ENCODE peak calls at places on chromosomes 7 and 10, in four cellular contexts. One of them, this sample, is unnamed.

GRCh38 chr7:116316838-116317612 is 106.7 kb downstream of the TES start:
- DNase-seq in HS-5: peak
- DNase-seq in stimulated activated CD4-positive, alpha-beta T cell treated with anti-CD3 and anti-CD28 coated beads, Interleukin-2, amount 100 ng/mL, for 48 hours: peak
- DNase-seq in frontal cortex: peak
- DNase-seq in this sample: no peak

GRCh38 chr10:71752391-71753090 is 20.8 kb downstream of the VSIR start:
- DNase-seq in frontal cortex: no peak
- DNase-seq in stimulated activated CD4-positive, alpha-beta T cell treated with anti-CD3 and anti-CD28 coated beads, Interleukin-2, amount 100 ng/mL, for 48 hours: no peak
- DNase-seq in HS-5: no peak
- DNase-seq in this sample: no peak

GRCh38 chr7:23470290-23471089 is at the start of gene IGF2BP3:
- DNase-seq in HS-5: peak
- DNase-seq in frontal cortex: no peak
- DNase-seq in stimulated activated CD4-positive, alpha-beta T cell treated with anti-CD3 and anti-CD28 coated beads, Interleukin-2, amount 100 ng/mL, for 48 hours: no peak
- DNase-seq in this sample: peak

GRCh38 chr10:667096-667495 is 22.4 kb downstream of the DIP2C start:
- DNase-seq in HS-5: no peak
- DNase-seq in stimulated activated CD4-positive, alpha-beta T cell treated with anti-CD3 and anti-CD28 coated beads, Interleukin-2, amount 100 ng/mL, for 48 hours: no peak
- DNase-seq in frontal cortex: no peak
- DNase-seq in this sample: no peak

GRCh38 chr10:3034611-3035010 is 32.7 kb upstream of the PFKP start:
- DNase-seq in frontal cortex: no peak
- DNase-seq in stimulated activated CD4-positive, alpha-beta T cell treated with anti-CD3 and anti-CD28 coated beads, Interleukin-2, amount 100 ng/mL, for 48 hours: no peak
- DNase-seq in HS-5: no peak
- DNase-seq in this sample: no peak

GRCh38 chr7:122470859-122471258 is 166.3 kb upstream of the FEZF1 start:
- DNase-seq in stimulated activated CD4-positive, alpha-beta T cell treated with anti-CD3 and anti-CD28 coated beads, Interleukin-2, amount 100 ng/mL, for 48 hours: no peak
- DNase-seq in HS-5: no peak
- DNase-seq in frontal cortex: no peak
- DNase-seq in this sample: no peak

GRCh38 chr7:105438847-105439173 is 50.1 kb upstream of the SRPK2 start:
- DNase-seq in HS-5: no peak
- DNase-seq in stimulated activated CD4-positive, alpha-beta T cell treated with anti-CD3 and anti-CD28 coated beads, Interleukin-2, amount 100 ng/mL, for 48 hours: no peak
- DNase-seq in frontal cortex: no peak
- DNase-seq in this sample: no peak

GRCh38 chr10:88004451-88004850 is 141.0 kb downstream of the PTEN start:
- DNase-seq in stimulated activated CD4-positive, alpha-beta T cell treated with anti-CD3 and anti-CD28 coated beads, Interleukin-2, amount 100 ng/mL, for 48 hours: no peak
- DNase-seq in frontal cortex: no peak
- DNase-seq in HS-5: peak
- DNase-seq in this sample: no peak

GRCh38 chr7:139355320-139355719 is 4.4 kb upstream of the LUC7L2 start:
- DNase-seq in stimulated activated CD4-positive, alpha-beta T cell treated with anti-CD3 and anti-CD28 coated beads, Interleukin-2, amount 100 ng/mL, for 48 hours: no peak
- DNase-seq in HS-5: no peak
- DNase-seq in frontal cortex: no peak
- DNase-seq in this sample: no peak

GRCh38 chr10:75470901-75471300 is 39.5 kb downstream of the LRMDA start:
- DNase-seq in frontal cortex: no peak
- DNase-seq in stimulated activated CD4-positive, alpha-beta T cell treated with anti-CD3 and anti-CD28 coated beads, Interleukin-2, amount 100 ng/mL, for 48 hours: no peak
- DNase-seq in HS-5: no peak
- DNase-seq in this sample: no peak

GRCh38 chr10:60148266-60148840 is 241.3 kb downstream of the ANK3 start:
- DNase-seq in stimulated activated CD4-positive, alpha-beta T cell treated with anti-CD3 and anti-CD28 coated beads, Interleukin-2, amount 100 ng/mL, for 48 hours: no peak
- DNase-seq in HS-5: peak
- DNase-seq in frontal cortex: no peak
- DNase-seq in this sample: no peak

GRCh38 chr7:96664793-96665192 is 44.9 kb downstream of the SEM1 start:
- DNase-seq in HS-5: no peak
- DNase-seq in stimulated activated CD4-positive, alpha-beta T cell treated with anti-CD3 and anti-CD28 coated beads, Interleukin-2, amount 100 ng/mL, for 48 hours: no peak
- DNase-seq in frontal cortex: no peak
- DNase-seq in this sample: no peak

GRCh38 chr10:99329891-99330674 is 927 bp downstream of the CNNM1 start:
- DNase-seq in frontal cortex: no peak
- DNase-seq in stimulated activated CD4-positive, alpha-beta T cell treated with anti-CD3 and anti-CD28 coated beads, Interleukin-2, amount 100 ng/mL, for 48 hours: no peak
- DNase-seq in HS-5: no peak
- DNase-seq in this sample: no peak

GRCh38 chr10:102837230-102837721 is at the start of gene CYP17A1:
- DNase-seq in HS-5: no peak
- DNase-seq in stimulated activated CD4-positive, alpha-beta T cell treated with anti-CD3 and anti-CD28 coated beads, Interleukin-2, amount 100 ng/mL, for 48 hours: no peak
- DNase-seq in frontal cortex: no peak
- DNase-seq in this sample: no peak

GRCh38 chr10:90751107-90751997 is 106.5 kb downstream of the HTR7 start:
- DNase-seq in stimulated activated CD4-positive, alpha-beta T cell treated with anti-CD3 and anti-CD28 coated beads, Interleukin-2, amount 100 ng/mL, for 48 hours: peak
- DNase-seq in frontal cortex: peak
- DNase-seq in HS-5: no peak
- DNase-seq in this sample: no peak

GRCh38 chr7:47651355-47652317 is 69.7 kb upstream of the TNS3 start:
- DNase-seq in HS-5: peak
- DNase-seq in stimulated activated CD4-positive, alpha-beta T cell treated with anti-CD3 and anti-CD28 coated beads, Interleukin-2, amount 100 ng/mL, for 48 hours: no peak
- DNase-seq in frontal cortex: no peak
- DNase-seq in this sample: no peak

This sample was measured in esophagus muscularis mucosa.